ENCODE peak calls at places on chromosomes 7 and 10, in seven cellular contexts. W is ovary, I is hepatocyte, R is left ventricle myocardium inferior, P is cardiac fibroblast, Y is BJ, V is astrocyte. C is an unnamed sample.

GRCh38 chr10:33329178-33329577 is 5.3 kb downstream of the NRP1 start:
- DNase-seq in V (no peak), I (no peak), P (no peak), W (no peak), Y (no peak), R (no peak), C (no peak)

GRCh38 chr10:79137826-79138225 is 69.1 kb downstream of the ZMIZ1 start:
- DNase-seq in W (peak), I (no peak), P (peak), V (peak), R (peak), Y (no peak), C (no peak)

GRCh38 chr7:11166051-11166450 is 192.4 kb downstream of the PHF14 start:
- DNase-seq in I (no peak), R (no peak), Y (no peak), P (no peak), V (no peak), W (no peak), C (no peak)

GRCh38 chr10:79377557-79378382 is 30.5 kb downstream of the PPIF start:
- DNase-seq in V (no peak), R (no peak), Y (no peak), P (no peak), I (no peak), W (no peak), C (no peak)

GRCh38 chr10:93431361-93431760 is 50.8 kb downstream of the MYOF start:
- DNase-seq in P (no peak), V (no peak), R (no peak), Y (no peak), I (no peak), W (no peak), C (no peak)

GRCh38 chr7:10874666-10875065 is 99.0 kb upstream of the PHF14 start:
- DNase-seq in Y (no peak), I (no peak), R (no peak), P (no peak), W (no peak), V (no peak), C (no peak)

GRCh38 chr7:1533569-1534329 is 3.2 kb downstream of the MAFK start:
- DNase-seq in W (peak), V (peak), Y (peak), I (peak), P (peak), R (peak), C (peak)

GRCh38 chr7:51009716-51010496 is 227.2 kb upstream of the GRB10 start:
- DNase-seq in I (no peak), Y (no peak), W (no peak), V (peak), P (peak), R (no peak), C (peak)

GRCh38 chr7:17608114-17608833 is 309.8 kb downstream of the AHR start:
- DNase-seq in V (peak), W (no peak), R (no peak), I (no peak), Y (peak), P (peak), C (peak)

GRCh38 chr7:5351508-5352265 is 68.9 kb downstream of the SLC29A4 start:
- DNase-seq in V (no peak), W (no peak), Y (no peak), I (no peak), P (no peak), R (no peak), C (no peak)

GRCh38 chr10:76435154-76435553 is 1003.7 kb downstream of the LRMDA start:
- DNase-seq in V (no peak), I (no peak), W (no peak), P (no peak), R (no peak), Y (no peak), C (no peak)

GRCh38 chr10:48239618-48240017 is 34.9 kb downstream of the FRMPD2 start:
- DNase-seq in W (no peak), V (no peak), P (no peak), Y (no peak), R (no peak), I (no peak), C (no peak)

GRCh38 chr7:27775772-27776171 is 35.8 kb downstream of the TAX1BP1 start:
- DNase-seq in W (no peak), V (no peak), P (no peak), R (no peak), Y (no peak), I (no peak), C (no peak)

GRCh38 chr7:158723714-158724385 is 19.2 kb upstream of the NCAPG2 start:
- DNase-seq in R (no peak), P (no peak), V (no peak), W (no peak), I (no peak), Y (no peak), C (no peak)

GRCh38 chr10:110474017-110474416 is 23.7 kb upstream of the DUSP5 start:
- DNase-seq in V (no peak), P (no peak), Y (no peak), R (no peak), I (no peak), W (no peak), C (no peak)

GRCh38 chr7:90723233-90723632 is 127.1 kb downstream of the CDK14 start:
- DNase-seq in Y (no peak), P (no peak), I (no peak), V (no peak), W (no peak), R (no peak), C (no peak)

GRCh38 chr7:90717286-90718060 is 121.4 kb downstream of the CDK14 start:
- DNase-seq in V (peak), R (no peak), W (no peak), I (peak), Y (no peak), P (peak), C (peak)

GRCh38 chr7:90721869-90722431 is 125.8 kb downstream of the CDK14 start:
- DNase-seq in V (no peak), R (no peak), W (no peak), P (no peak), I (no peak), Y (no peak), C (no peak)

GRCh38 chr7:90720970-90721768 is 125.0 kb downstream of the CDK14 start:
- DNase-seq in P (peak), V (peak), W (no peak), Y (no peak), I (peak), R (no peak), C (peak)

DNA sequence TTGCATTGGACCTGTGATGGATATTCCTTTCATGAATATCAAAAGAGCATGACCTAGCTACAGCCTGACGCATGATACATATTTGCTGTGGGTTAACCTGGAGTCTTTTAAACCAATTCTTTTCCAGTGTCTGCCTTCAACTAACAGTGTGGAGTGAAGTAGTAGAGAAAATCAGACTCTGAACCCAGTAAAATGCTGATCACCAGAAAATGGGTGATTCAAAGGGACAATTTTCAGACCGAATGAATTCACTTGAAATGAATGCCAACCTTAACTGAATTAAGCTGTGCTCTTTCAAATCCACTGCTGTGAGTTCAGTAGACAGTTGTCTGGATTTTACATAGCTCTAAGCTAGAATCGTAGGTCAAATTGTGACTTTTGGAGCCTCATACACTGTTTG is 123.0 kb downstream of the CDK14 start:
- DNase-seq in Y (no peak), R (no peak), P (no peak), I (peak), W (no peak), V (no peak), C (no peak)
- H3K4me3 ChIP-seq in Y (no peak), R (no peak), P (no peak), I (no peak), W (no peak), V (no peak), C (no peak)

GRCh38 chr10:6275022-6275997 is 72.6 kb downstream of the PFKFB3 start:
- DNase-seq in P (peak), Y (peak), I (peak), V (peak), R (peak), W (peak), C (peak)
- TF ChIP-seq CTCF in P (no peak), Y (peak), I (no peak), V (no peak), R (peak), W (no peak), C (peak)

GRCh38 chr7:2713370-2713769 is 25.4 kb downstream of the AMZ1 start:
- DNase-seq in W (no peak), P (no peak), I (no peak), R (peak), Y (no peak), V (no peak), C (no peak)
- H3K4me3 ChIP-seq in W (no peak), P (no peak), I (no peak), R (no peak), Y (no peak), V (no peak), C (no peak)

GRCh38 chr10:118955531-118956252 is 73.8 kb upstream of the NANOS1 start:
- DNase-seq in R (no peak), V (no peak), I (no peak), Y (no peak), P (peak), W (no peak), C (no peak)
- TF ChIP-seq CTCF in R (no peak), V (no peak), I (no peak), Y (no peak), P (no peak), W (no peak), C (no peak)

GRCh38 chr7:78879206-78879605 is 574.3 kb downstream of the MAGI2 start:
- DNase-seq in Y (no peak), R (no peak), I (no peak), P (no peak), W (no peak), V (no peak), C (no peak)
- H3K4me3 ChIP-seq in Y (no peak), R (no peak), I (no peak), P (no peak), W (no peak), V (no peak), C (no peak)

GRCh38 chr10:114083040-114083439 is 39.4 kb downstream of the ADRB1 start:
- DNase-seq in W (no peak), P (no peak), I (no peak), V (no peak), R (no peak), Y (no peak), C (no peak)

GRCh38 chr10:114087255-114087654 is 43.6 kb downstream of the ADRB1 start:
- DNase-seq in R (no peak), Y (no peak), P (no peak), V (no peak), I (no peak), W (no peak), C (no peak)

GRCh38 chr10:114084225-114084624 is 40.6 kb downstream of the ADRB1 start:
- DNase-seq in R (no peak), Y (no peak), V (no peak), I (no peak), P (no peak), W (no peak), C (no peak)

GRCh38 chr10:114081911-114082583 is 38.4 kb downstream of the ADRB1 start:
- DNase-seq in P (no peak), V (no peak), R (no peak), I (no peak), Y (no peak), W (no peak), C (no peak)

DNA sequence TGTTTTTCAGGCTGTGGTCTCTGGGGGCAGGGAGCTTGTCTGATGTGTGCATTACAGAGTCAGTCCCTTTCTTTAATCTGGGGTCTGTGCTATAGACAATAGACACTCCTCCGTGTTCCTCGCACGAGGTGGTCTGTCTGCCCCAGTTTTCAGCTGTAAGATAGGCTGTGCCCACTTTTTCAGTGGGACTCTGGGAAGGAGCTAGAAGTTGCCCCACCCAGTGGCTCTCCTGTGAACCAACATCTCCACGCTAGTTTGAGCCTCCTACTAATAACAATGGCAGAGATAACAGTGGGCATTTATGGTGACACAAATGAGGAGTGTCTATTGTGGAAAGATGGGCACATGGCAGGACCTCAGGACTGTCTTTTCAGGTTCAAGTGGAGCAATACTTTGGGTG is 44.0 kb downstream of the ADRB1 start:
- DNase-seq in V (no peak), P (no peak), I (no peak), Y (no peak), W (no peak), R (no peak), C (no peak)
- TF ChIP-seq CTCF in V (no peak), P (no peak), I (no peak), Y (peak), W (no peak), R (peak), C (no peak)

GRCh38 chr7:2732959-2733584 is 45.1 kb downstream of the AMZ1 start:
- DNase-seq in V (peak), Y (no peak), P (peak), R (peak), W (peak), I (peak), C (peak)
- H3K4me3 ChIP-seq in V (no peak), Y (no peak), P (no peak), R (peak), W (no peak), I (no peak), C (no peak)

DNA sequence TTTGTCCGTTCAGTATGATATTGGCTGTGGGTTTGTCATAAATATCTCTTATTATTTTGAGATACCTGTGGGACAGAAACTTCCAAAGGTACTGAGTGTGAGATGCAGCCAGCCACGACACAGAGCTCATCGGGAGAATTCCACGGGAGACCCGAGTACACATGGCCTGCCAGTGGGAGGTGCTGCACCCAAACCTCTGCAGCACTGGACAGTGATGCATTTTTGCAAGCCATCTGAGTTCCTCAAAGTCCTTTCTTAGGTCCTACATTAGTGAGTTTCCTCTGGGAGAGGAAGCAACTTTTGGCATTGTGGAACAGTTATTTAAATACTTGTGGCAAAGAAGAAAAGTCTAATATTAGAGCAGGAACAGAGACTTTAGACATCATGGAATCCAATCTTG is 77.5 kb downstream of the ARID5B start:
- DNase-seq in V (no peak), W (no peak), R (no peak), I (no peak), P (no peak), Y (no peak), C (no peak)
- TF ChIP-seq CTCF in V (no peak), W (no peak), R (peak), I (no peak), P (peak), Y (no peak), C (peak)